ENCODE peak calls at places on chromosome 19, in four cellular contexts. X is fibroblast of mammary gland; K is occipital lobe; I is naive thymus-derived CD8-positive, alpha-beta T cell. V is an unnamed sample.

GRCh38 chr19:3603121-3603841 is 3.4 kb downstream of the TBXA2R start:
- DNase-seq in K (no peak), I (no peak), X (no peak), V (no peak)

GRCh38 chr19:53991224-53992113 is at the start of gene CACNG6:
- DNase-seq in K (no peak), I (no peak), X (no peak), V (no peak)

GRCh38 chr19:38252935-38253691 is 3.1 kb downstream of the PPP1R14A start:
- DNase-seq in I (no peak), K (peak; percentile 86), X (no peak), V (no peak)

GRCh38 chr19:51698296-51698695 is 5.2 kb downstream of the SPACA6 start:
- DNase-seq in K (no peak), I (no peak), X (peak; percentile 81), V (no peak)

GRCh38 chr19:51468545-51468920 is 9.8 kb upstream of the CEACAM18 start:
- DNase-seq in K (no peak), I (no peak), X (no peak), V (no peak)

GRCh38 chr19:32539240-32539916 is 41.6 kb upstream of the PDCD5 start:
- DNase-seq in K (no peak), X (no peak), I (no peak), V (no peak)

GRCh38 chr19:35155441-35155840 is 906 bp downstream of the FXYD5 start:
- DNase-seq in I (no peak), K (no peak), X (no peak), V (no peak)

GRCh38 chr19:47021536-47022139 is 2.0 kb downstream of the NPAS1 start:
- DNase-seq in I (no peak), K (no peak), X (no peak), V (no peak)

GRCh38 chr19:2053601-2054389 is 2.8 kb upstream of the MKNK2 start:
- DNase-seq in X (no peak), K (no peak), I (no peak), V (no peak)

GRCh38 chr19:6340493-6341201 is 7.2 kb upstream of the ACER1 start:
- DNase-seq in X (no peak), I (no peak), K (no peak), V (no peak)

GRCh38 chr19:40739871-40740703 is 10.2 kb downstream of the ACTMAP start:
- DNase-seq in X (peak; percentile 19), I (no peak), K (no peak), V (no peak)

GRCh38 chr19:29448046-29448445 is 77.7 kb upstream of the VSTM2B start:
- DNase-seq in X (no peak), K (no peak), I (no peak), V (no peak)

GRCh38 chr19:1276620-1277007 is 1.3 kb downstream of the FAM174C start:
- DNase-seq in K (no peak), I (no peak), X (no peak), V (no peak)

GRCh38 chr19:49973987-49974386 is 13.0 kb upstream of the SIGLEC11 start:
- DNase-seq in X (no peak), I (no peak), K (no peak), V (no peak)

GRCh38 chr19:19321143-19321577 is 531 bp downstream of the MAU2 start:
- DNase-seq in X (peak; percentile 15), K (no peak), I (no peak), V (no peak)

GRCh38 chr19:56150358-56150757 is 9.3 kb downstream of the ZNF444 start:
- DNase-seq in K (no peak), X (no peak), I (no peak), V (no peak)

GRCh38 chr19:6604906-6605305 is 14.0 kb upstream of the CD70 start:
- DNase-seq in I (no peak), X (no peak), K (no peak), V (no peak)

GRCh38 chr19:16266586-16266942 is 58.1 kb upstream of the KLF2 start:
- DNase-seq in I (peak; percentile 61), K (no peak), X (no peak), V (no peak)

GRCh38 chr19:1213391-1214286 is 8.1 kb downstream of the STK11 start:
- DNase-seq in I (peak; percentile 61), K (peak; percentile 61), X (peak; percentile 91), V (peak; percentile 19)

GRCh38 chr19:47315125-47315821 is 5.6 kb downstream of the C5AR1 start:
- DNase-seq in K (peak; percentile 24), X (peak; percentile 100), I (no peak), V (no peak)

GRCh38 chr19:28396259-28396940 is 816.6 kb downstream of the UQCRFS1 start:
- DNase-seq in K (no peak), I (no peak), X (no peak), V (no peak)

GRCh38 chr19:5585461-5586299 is 17.9 kb upstream of the TINCR start:
- DNase-seq in I (peak; percentile 48), K (no peak), X (no peak), V (peak; percentile 4)

GRCh38 chr19:57675881-57676280 is 5.9 kb upstream of the ZNF551 start:
- DNase-seq in X (peak; percentile 59), I (no peak), K (no peak), V (no peak)

GRCh38 chr19:52896431-52897148 is 845 bp downstream of the ZNF320 start:
- DNase-seq in X (peak; percentile 27), K (no peak), I (no peak), V (no peak)

GRCh38 chr19:19475845-19476828 is 39.2 kb downstream of the TSSK6 start:
- DNase-seq in X (no peak), I (no peak), K (no peak), V (no peak)

GRCh38 chr19:1047696-1048147 is 7.8 kb downstream of the ABCA7 start:
- DNase-seq in K (no peak), X (no peak), I (no peak), V (no peak)

GRCh38 chr19:13172335-13173128 is 22.3 kb downstream of the IER2 start:
- DNase-seq in K (no peak), I (peak; percentile 65), X (peak; percentile 81), V (no peak)

GRCh38 chr19:19540707-19541515 is 2.8 kb downstream of the CILP2 start:
- DNase-seq in I (peak; percentile 68), X (no peak), K (no peak), V (no peak)

V was measured in cerebellar nuclear complex.